ENCODE peak calls at places on chromosomes 5 and 9, in ten cellular contexts. I, C, G, H, W, D, F, J, P and Y are unnamed samples.

GRCh38 chr9:110255064-110255416 is 1.3 kb downstream of the TXN start:
- DNase-seq in I (no peak), C (no peak), G (peak; percentile 54), H (peak; percentile 34), W (no peak), D (no peak), F (no peak), J (peak; percentile 82), P (no peak), Y (no peak)

GRCh38 chr5:36395260-36395659 is 93.6 kb upstream of the RANBP3L start:
- DNase-seq in I (no peak), C (no peak), G (no peak), H (no peak), W (no peak), D (no peak), F (no peak), J (no peak), P (no peak), Y (no peak)

GRCh38 chr5:89282832-89283510 is 400.0 kb upstream of the MEF2C start:
- DNase-seq in I (peak; percentile 85), C (no peak), G (no peak), H (no peak), W (no peak), D (peak; percentile 7), F (peak; percentile 40), J (no peak), P (peak; percentile 80), Y (peak; percentile 89)

GRCh38 chr9:117970276-117970675 is 266.1 kb downstream of the TLR4 start:
- DNase-seq in I (no peak), C (no peak), G (no peak), H (no peak), W (no peak), D (no peak), F (no peak), J (no peak), P (no peak), Y (no peak)

GRCh38 chr5:100496296-100496695 is 38.9 kb upstream of the FAM174A start:
- DNase-seq in I (peak; percentile 5), C (no peak), G (no peak), H (no peak), W (no peak), D (no peak), F (no peak), J (no peak), P (no peak), Y (peak; percentile 6)

GRCh38 chr9:33718987-33719386 is 76.4 kb upstream of the PRSS3 start:
- DNase-seq in I (peak; percentile 22), C (no peak), G (no peak), H (no peak), W (no peak), D (no peak), F (peak; percentile 3), J (no peak), P (peak; percentile 59), Y (peak; percentile 25)

GRCh38 chr5:157059891-157060290 is 975 bp upstream of the HAVCR1 start:
- DNase-seq in I (no peak), C (no peak), G (no peak), H (no peak), W (no peak), D (no peak), F (peak; percentile 36), J (no peak), P (no peak), Y (no peak)

GRCh38 chr5:14270212-14270702 is 127.1 kb downstream of the TRIO start:
- DNase-seq in I (peak; percentile 64), C (peak; percentile 49), G (peak; percentile 88), H (peak; percentile 48), W (no peak), D (peak; percentile 81), F (peak; percentile 70), J (no peak), P (peak; percentile 84), Y (peak; percentile 68)

GRCh38 chr9:82488702-82489578 is 500.4 kb downstream of the SPATA31D1 start:
- DNase-seq in I (peak; percentile 88), C (peak; percentile 81), G (no peak), H (no peak), W (no peak), D (peak; percentile 41), F (peak; percentile 92), J (no peak), P (peak; percentile 83), Y (peak; percentile 76)

GRCh38 chr5:116990010-116990409 is 415.4 kb upstream of the SEMA6A start:
- DNase-seq in I (no peak), C (no peak), G (peak; percentile 6), H (no peak), W (no peak), D (no peak), F (no peak), J (no peak), P (no peak), Y (no peak)

GRCh38 chr5:120152472-120152871 is 311.6 kb upstream of the PRR16 start:
- DNase-seq in I (peak; percentile 95), C (peak; percentile 33), G (no peak), H (no peak), W (no peak), D (no peak), F (peak; percentile 82), J (no peak), P (peak; percentile 97), Y (peak; percentile 84)

DNA sequence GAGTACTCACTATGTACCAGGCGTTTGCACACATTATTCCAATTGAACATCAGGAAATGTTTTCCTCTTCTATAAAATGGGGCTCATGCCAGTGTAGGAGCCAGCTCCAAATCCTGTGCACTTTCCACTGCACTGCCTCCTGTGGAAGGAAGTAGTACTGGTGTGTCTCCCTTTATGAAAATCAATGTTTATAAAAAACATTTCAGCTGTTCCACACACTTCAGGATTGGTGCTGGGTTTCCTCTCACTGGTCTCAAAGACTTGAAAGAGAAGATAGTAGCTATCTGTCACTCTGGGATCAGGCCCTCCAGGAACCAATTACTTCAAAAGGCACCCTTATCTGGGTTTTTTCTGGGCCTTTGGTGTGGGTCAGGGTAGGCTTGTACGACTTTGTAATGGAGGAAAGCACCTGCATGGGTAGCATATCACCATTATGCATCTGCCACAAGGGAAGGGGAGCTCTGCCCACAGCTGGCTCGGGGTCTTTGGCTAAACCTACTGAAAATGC is 32.5 kb downstream of the RAB14 start:
- DNase-seq in I (no peak), C (peak; percentile 15), G (peak; percentile 27), H (no peak), W (peak; percentile 24), D (no peak), F (peak; percentile 24), J (no peak), P (no peak), Y (peak; percentile 25)
- TF ChIP-seq CTCF in I (peak; percentile 32), C (peak; percentile 49), G (peak; percentile 29), H (peak; percentile 19), W (peak; percentile 66), D (peak; percentile 19), F (peak; percentile 54), J (no peak), P (peak; percentile 52), Y (peak; percentile 58)

DNA sequence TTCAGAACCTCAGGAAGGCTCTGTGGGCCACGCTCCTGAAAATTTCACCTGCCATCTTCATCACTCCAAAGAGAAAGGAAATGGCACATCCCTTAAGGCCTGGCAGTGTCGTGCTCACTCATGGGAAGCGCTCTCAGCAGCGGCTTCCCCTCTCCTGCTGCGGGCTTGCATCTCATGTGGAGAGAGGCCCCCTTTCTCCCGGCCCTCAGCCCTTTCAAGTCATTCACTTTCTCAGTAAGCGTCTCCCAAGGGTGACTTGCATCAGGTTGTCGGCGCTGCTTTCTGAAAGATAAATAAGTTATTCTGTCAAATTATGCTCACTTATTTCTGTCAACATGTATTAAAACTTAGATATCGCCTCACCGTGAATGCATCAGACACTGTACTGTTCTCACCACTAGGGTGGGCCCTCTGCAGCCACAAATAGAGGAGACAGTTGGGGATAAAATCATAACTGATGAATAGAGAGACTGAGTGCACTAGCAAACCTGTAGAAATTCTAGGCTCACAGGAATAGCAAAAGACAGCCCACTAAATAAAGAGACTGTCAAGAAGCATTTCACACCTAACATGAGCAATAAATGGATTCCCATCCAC is 174.6 kb downstream of the RFK start:
- DNase-seq in I (peak; percentile 10), C (no peak), G (peak; percentile 34), H (no peak), W (no peak), D (no peak), F (no peak), J (no peak), P (peak; percentile 47), Y (no peak)
- TF ChIP-seq CTCF in I (peak; percentile 36), C (peak; percentile 22), G (peak; percentile 54), H (peak; percentile 38), W (no peak), D (no peak), F (no peak), J (no peak), P (peak; percentile 54), Y (no peak)

GRCh38 chr9:35571113-35571512 is 33.9 kb upstream of the TESK1 start:
- DNase-seq in I (no peak), C (no peak), G (no peak), H (no peak), W (no peak), D (no peak), F (no peak), J (no peak), P (no peak), Y (no peak)

GRCh38 chr9:35566417-35566816 is 38.6 kb upstream of the TESK1 start:
- DNase-seq in I (no peak), C (no peak), G (no peak), H (no peak), W (no peak), D (no peak), F (peak; percentile 81), J (no peak), P (peak; percentile 24), Y (no peak)

GRCh38 chr9:35570709-35571108 is 34.4 kb upstream of the TESK1 start:
- DNase-seq in I (no peak), C (no peak), G (no peak), H (no peak), W (no peak), D (no peak), F (no peak), J (no peak), P (peak; percentile 20), Y (peak; percentile 23)

GRCh38 chr9:35569206-35569605 is 35.9 kb upstream of the TESK1 start:
- DNase-seq in I (no peak), C (no peak), G (no peak), H (no peak), W (no peak), D (no peak), F (no peak), J (no peak), P (no peak), Y (no peak)

DNA sequence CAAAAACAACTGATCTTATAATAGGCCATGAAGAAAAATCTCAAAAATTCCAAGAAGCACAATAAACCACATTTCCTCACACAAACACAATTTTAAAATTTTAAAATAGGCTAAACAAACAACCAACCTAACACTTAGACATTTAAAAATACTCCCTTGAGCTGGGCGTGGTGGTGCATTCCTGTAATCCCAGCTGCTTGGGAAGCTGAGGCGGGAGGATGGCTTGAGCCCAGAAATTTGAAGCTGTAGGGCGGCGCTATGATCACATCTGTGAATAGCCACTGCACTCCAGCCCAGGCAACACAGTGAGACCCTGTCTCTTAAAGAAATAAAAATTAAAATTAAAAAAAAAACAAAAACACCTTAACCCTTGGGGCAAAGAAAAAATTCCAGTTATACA is 36.9 kb upstream of the TESK1 start:
- DNase-seq in I (no peak), C (no peak), G (no peak), H (no peak), W (no peak), D (no peak), F (peak; percentile 29), J (no peak), P (peak; percentile 7), Y (no peak)
- TF ChIP-seq CTCF in I (no peak), C (no peak), G (peak; percentile 16), H (no peak), W (no peak), D (no peak), F (no peak), J (no peak), P (no peak), Y (no peak)

GRCh38 chr5:174837919-174838902 is 113.8 kb downstream of the MSX2 start:
- DNase-seq in I (peak; percentile 24), C (peak; percentile 81), G (peak; percentile 80), H (no peak), W (no peak), D (peak; percentile 29), F (peak; percentile 80), J (no peak), P (peak; percentile 55), Y (peak; percentile 4)
- TF ChIP-seq CTCF in I (no peak), C (peak; percentile 61), G (peak; percentile 82), H (peak; percentile 32), W (no peak), D (peak; percentile 38), F (peak; percentile 18), J (no peak), P (no peak), Y (no peak)